ENCODE peak calls at places on chromosomes 2 and 18, in four cellular contexts. X, R, A and J are unnamed samples.

GRCh38 chr2:21044694-21045371 is 960 bp upstream of the APOB start:
- DNase-seq in X (no peak), R (no peak), A (no peak), J (no peak)

GRCh38 chr2:54360055-54360792 is 95.9 kb upstream of the SPTBN1 start:
- DNase-seq in X (peak), R (no peak), A (no peak), J (no peak)

GRCh38 chr2:239055756-239056493 is 208.0 kb downstream of the TWIST2 start:
- DNase-seq in X (no peak), R (no peak), A (no peak), J (no peak)

GRCh38 chr2:69911985-69912563 is 2.8 kb upstream of the MXD1 start:
- DNase-seq in X (peak), R (peak), A (no peak), J (no peak)

GRCh38 chr2:195049372-195050031 is 607.5 kb upstream of the SLC39A10 start:
- DNase-seq in X (no peak), R (no peak), A (no peak), J (no peak)

GRCh38 chr2:163348843-163349395 is 386.9 kb downstream of the FIGN start:
- DNase-seq in X (peak), R (peak), A (no peak), J (no peak)

GRCh38 chr18:11664286-11664685 is 24.8 kb upstream of the GNAL start:
- DNase-seq in X (no peak), R (no peak), A (no peak), J (no peak)

GRCh38 chr2:40242315-40242714 is 209.6 kb downstream of the SLC8A1 start:
- DNase-seq in X (no peak), R (no peak), A (no peak), J (no peak)

GRCh38 chr2:212618636-212619035 is 80.0 kb upstream of the ERBB4 start:
- DNase-seq in X (peak), R (no peak), A (no peak), J (no peak)

DNA sequence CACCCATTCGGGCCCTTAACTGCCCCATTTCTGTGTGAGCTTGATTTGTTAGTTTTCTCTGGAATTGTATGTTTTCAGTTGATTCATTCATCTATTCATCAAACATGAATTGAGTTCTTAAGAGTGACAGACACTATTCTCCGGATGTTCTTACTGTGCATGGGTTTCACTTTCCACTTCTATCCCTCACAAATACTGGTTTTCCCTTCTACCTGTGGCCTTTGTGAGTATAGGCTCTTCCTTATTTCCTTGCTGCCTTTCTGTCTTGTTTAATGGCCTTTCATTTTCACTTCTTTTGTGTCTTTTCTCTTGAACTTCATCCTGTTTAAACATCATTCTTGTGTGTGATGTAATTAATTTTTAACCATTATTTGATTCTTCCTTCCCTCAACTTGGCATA is 90.7 kb downstream of the CRIM1 start:
- DNase-seq in X (no peak), R (no peak), A (no peak), J (no peak)
- H3K56ac ChIP-seq in X (no peak), R (no peak), A (no peak), J (no peak)

GRCh38 chr2:216119144-216119543 is 10.0 kb downstream of the XRCC5 start:
- DNase-seq in X (no peak), R (no peak), A (no peak), J (no peak)

GRCh38 chr2:216117566-216117965 is 8.4 kb downstream of the XRCC5 start:
- DNase-seq in X (peak), R (no peak), A (no peak), J (no peak)

GRCh38 chr2:216119986-216120385 is 10.8 kb downstream of the XRCC5 start:
- DNase-seq in X (no peak), R (no peak), A (no peak), J (no peak)

GRCh38 chr2:216116418-216116817 is 7.3 kb downstream of the XRCC5 start:
- DNase-seq in X (no peak), R (no peak), A (no peak), J (no peak)

DNA sequence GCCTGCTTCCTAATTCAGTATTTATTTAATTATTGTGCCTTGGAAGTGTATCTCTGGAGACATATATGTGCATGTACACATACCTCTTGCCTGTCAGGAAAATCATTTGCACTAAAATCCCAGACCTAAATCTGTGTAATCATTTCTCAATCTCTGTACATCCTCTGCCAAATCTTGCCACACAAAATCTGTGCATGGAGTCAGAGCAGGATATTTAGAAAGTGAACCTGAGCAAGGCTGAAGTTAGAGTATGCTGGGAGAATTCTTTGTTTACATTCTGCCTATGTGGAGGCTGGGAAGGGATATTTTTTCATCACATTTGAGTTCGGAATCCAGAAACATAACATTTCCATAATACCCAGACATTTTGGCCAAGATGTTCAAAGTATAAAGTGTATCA is 9.3 kb downstream of the XRCC5 start:
- DNase-seq in X (peak), R (no peak), A (no peak), J (no peak)
- H3K9ac ChIP-seq in X (no peak), R (no peak), A (no peak), J (no peak)

GRCh38 chr18:8458546-8459215 is 150.6 kb upstream of the RAB12 start:
- DNase-seq in X (no peak), R (no peak), A (no peak), J (no peak)

GRCh38 chr18:8462651-8463185 is 146.5 kb upstream of the RAB12 start:
- DNase-seq in X (no peak), R (no peak), A (no peak), J (no peak)

GRCh38 chr18:8461544-8461943 is 147.7 kb upstream of the RAB12 start:
- DNase-seq in X (peak), R (no peak), A (no peak), J (no peak)

GRCh38 chr18:8455661-8456614 is 153.3 kb upstream of the RAB12 start:
- DNase-seq in X (no peak), R (no peak), A (no peak), J (no peak)

DNA sequence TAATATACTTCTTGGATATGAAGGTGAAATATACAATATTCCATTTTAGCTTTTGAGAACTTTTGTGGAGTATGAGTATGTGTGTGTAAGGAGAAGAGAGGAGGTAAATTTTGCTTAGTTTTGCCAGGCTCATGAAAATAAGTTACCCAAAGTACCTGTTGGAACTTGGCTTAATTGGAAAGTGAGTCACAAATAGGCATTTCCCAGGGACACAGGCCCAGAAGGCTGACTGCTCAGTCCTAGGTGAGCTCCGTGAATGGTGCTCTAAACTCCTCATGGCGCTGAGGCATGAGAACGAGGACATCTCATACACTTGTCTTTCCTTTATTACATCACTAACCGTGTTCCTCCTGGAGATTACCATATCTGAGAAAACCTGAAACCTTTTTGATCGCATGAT is 148.5 kb upstream of the RAB12 start:
- DNase-seq in X (no peak), R (no peak), A (no peak), J (no peak)
- H3K56ac ChIP-seq in X (no peak), R (no peak), A (no peak), J (no peak)

GRCh38 chr2:216822470-216822869 is 37.4 kb downstream of the TNP1 start:
- DNase-seq in X (no peak), R (no peak), A (no peak), J (no peak)

GRCh38 chr2:216820709-216821108 is 39.2 kb downstream of the TNP1 start:
- DNase-seq in X (no peak), R (no peak), A (no peak), J (no peak)

GRCh38 chr2:216819055-216819454 is 40.8 kb downstream of the TNP1 start:
- DNase-seq in X (no peak), R (no peak), A (no peak), J (no peak)

DNA sequence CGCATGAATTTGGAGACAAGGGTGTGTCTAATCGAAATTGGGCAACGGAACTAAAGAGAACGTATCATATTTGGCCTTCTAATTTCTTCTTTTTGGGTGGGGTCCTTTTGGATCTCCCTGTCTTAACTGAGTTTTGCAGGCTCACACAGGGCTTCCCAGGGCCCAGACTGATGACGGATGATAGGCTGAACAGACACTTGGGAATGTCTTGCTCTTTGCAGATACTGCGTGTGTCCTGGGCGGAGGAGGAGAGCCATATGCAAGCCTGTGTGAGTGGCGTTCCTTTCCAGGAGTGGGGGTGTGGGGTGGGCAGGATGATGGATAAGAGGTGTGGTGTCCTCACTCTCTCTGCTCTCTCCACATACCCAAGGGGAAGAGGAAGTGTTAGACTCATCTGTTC is 40.1 kb downstream of the TNP1 start:
- DNase-seq in X (no peak), R (no peak), A (no peak), J (no peak)
- H3K9ac ChIP-seq in X (no peak), R (no peak), A (no peak), J (no peak)

GRCh38 chr18:62334110-62334509 is 9.0 kb downstream of the TNFRSF11A start:
- DNase-seq in X (peak), R (no peak), A (no peak), J (no peak)
- H3K56ac ChIP-seq in X (no peak), R (no peak), A (no peak), J (no peak)

DNA sequence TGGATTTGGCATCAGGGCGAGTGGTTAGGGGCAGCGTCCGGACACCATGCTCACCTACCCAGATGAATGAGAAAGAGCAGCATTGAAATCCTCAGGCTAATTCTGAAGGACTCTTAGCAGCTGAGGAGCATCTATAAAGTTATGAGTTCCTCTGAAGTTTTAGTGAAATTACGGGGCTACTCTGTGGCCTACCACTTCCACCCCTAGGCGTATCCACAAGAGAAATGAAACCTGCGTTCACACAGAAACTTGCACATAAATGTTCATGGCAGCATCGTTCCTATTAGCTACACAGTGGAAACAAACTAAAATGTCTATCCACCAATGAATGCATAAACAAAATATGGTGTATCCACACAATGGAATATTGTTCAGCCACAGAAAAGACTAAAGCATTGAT is 98.0 kb downstream of the GBX2 start:
- DNase-seq in X (no peak), R (no peak), A (no peak), J (no peak)
- H3K9ac ChIP-seq in X (no peak), R (no peak), A (no peak), J (no peak)

DNA sequence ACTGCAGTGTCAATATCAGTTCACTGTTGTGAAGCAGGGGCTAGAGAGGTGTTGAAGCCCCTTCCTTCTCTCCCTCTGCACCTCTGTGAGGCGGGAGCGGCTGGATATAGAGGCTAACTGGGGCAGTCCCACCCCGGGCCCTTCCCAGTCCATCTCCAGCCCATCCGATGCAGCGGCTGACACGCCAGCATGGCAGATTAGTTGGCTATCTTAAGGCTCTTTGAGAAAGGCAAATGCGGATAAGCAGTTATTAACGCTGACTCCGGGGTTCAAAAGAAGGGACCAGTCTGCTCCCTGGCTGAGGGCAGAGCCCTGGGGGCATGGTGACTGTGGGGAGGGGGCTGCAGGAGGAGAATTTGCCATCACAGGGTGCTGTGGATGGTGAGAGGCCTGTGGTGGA is 76.6 kb downstream of the CELF4 start:
- DNase-seq in X (no peak), R (no peak), A (no peak), J (no peak)
- H3K56ac ChIP-seq in X (no peak), R (no peak), A (no peak), J (no peak)

DNA sequence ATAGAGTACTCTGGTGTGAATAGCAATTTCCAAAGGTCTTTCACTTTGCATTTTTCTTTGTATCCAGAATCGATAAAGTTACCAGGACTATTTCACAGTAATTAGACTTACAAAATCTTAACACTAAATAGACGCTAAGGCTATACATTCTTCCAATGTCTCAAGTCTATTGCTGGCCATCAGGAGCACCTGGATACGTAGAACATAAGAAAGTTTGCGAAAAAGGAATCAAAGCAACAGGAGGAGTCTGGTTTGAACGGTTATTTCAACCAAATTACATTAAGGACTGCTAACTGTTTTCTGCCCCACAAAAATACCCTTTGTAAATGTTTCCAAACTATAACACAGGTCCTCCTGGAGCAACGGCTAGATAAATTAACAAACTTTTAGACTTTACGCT is 1.4 kb upstream of the HNRNPA3 start:
- DNase-seq in X (no peak), R (no peak), A (no peak), J (no peak)
- H3K9ac ChIP-seq in X (peak), R (peak), A (peak), J (peak)

GRCh38 chr18:62702259-62702658 is 13.1 kb upstream of the PHLPP1 start:
- DNase-seq in X (no peak), R (no peak), A (no peak), J (no peak)

GRCh38 chr18:62693659-62694058 is 21.7 kb upstream of the PHLPP1 start:
- DNase-seq in X (no peak), R (no peak), A (no peak), J (no peak)

DNA sequence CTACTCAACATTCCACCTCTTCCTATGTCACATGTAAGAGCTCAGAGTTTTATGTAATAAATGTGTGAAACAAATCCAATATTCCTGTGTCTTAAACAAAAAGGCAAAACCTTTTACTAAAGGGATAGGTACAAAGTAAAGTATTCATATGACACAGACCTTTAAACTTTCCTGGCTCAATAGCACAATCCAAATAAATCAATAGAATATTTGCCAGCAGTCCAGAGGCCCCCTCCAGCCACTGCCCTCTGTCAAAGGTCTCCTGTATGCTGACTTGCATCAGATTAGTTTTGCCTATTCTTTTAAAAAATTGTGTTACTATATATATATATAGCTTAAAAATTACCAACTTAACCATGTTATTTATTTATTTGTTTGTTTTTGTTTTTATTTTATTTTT is 17.7 kb upstream of the PHLPP1 start:
- DNase-seq in X (no peak), R (no peak), A (no peak), J (no peak)
- H3K56ac ChIP-seq in X (no peak), R (no peak), A (no peak), J (no peak)